ENCODE peak calls at places on chromosomes 13 and 19, in six cellular contexts. Q is activated T-helper 1 cell treated with Interleukin-2 at 50 U/mL for 16 hours, U is germinal center, X is sigmoid colon, N is WTC11, W is ascending aorta. R is an unnamed sample.

GRCh38 chr19:3880471-3881271 is at the start of gene ATCAY:
- DNase-seq in Q (no peak), U (no peak), X (no peak), N (peak), W (no peak), R (no peak)

GRCh38 chr13:84651288-84651687 is 769.0 kb upstream of the SLITRK1 start:
- DNase-seq in Q (no peak), U (no peak), X (no peak), N (no peak), W (no peak), R (peak)

GRCh38 chr13:73326215-73326558 is 267.4 kb downstream of the KLF5 start:
- DNase-seq in Q (no peak), U (no peak), X (no peak), N (no peak), W (no peak), R (no peak)

GRCh38 chr19:7242601-7243258 is 51.5 kb downstream of the INSR start:
- DNase-seq in Q (no peak), U (peak), X (no peak), N (no peak), W (peak), R (peak)

GRCh38 chr13:53254495-53254894 is 225.9 kb downstream of the OLFM4 start:
- DNase-seq in Q (no peak), U (no peak), X (no peak), N (no peak), W (no peak), R (no peak)

GRCh38 chr13:41017744-41018582 is 1.2 kb downstream of the ELF1 start:
- DNase-seq in Q (no peak), U (no peak), X (no peak), N (no peak), W (no peak), R (no peak)

GRCh38 chr13:79880820-79881219 is 399.9 kb downstream of the NDFIP2 start:
- DNase-seq in Q (no peak), U (no peak), X (no peak), N (no peak), W (no peak), R (no peak)

GRCh38 chr13:20127563-20128458 is 33.0 kb downstream of the GJA3 start:
- DNase-seq in Q (peak), U (peak), X (peak), N (peak), W (peak), R (peak)

GRCh38 chr13:110187501-110188161 is 119.3 kb downstream of the COL4A1 start:
- DNase-seq in Q (no peak), U (no peak), X (peak), N (no peak), W (no peak), R (peak)

GRCh38 chr19:1000095-1000494 is at the start of gene GRIN3B:
- DNase-seq in Q (peak), U (peak), X (no peak), N (peak), W (no peak), R (peak)

GRCh38 chr19:18776288-18776594 is 14.9 kb downstream of the COMP start:
- DNase-seq in Q (no peak), U (no peak), X (no peak), N (no peak), W (no peak), R (peak)

GRCh38 chr13:110771194-110771593 is 57.7 kb downstream of the ING1 start:
- DNase-seq in Q (no peak), U (no peak), X (no peak), N (no peak), W (no peak), R (no peak)

GRCh38 chr13:30847697-30848307 is 58.3 kb upstream of the MEDAG start:
- DNase-seq in Q (no peak), U (no peak), X (no peak), N (no peak), W (peak), R (peak)

GRCh38 chr19:40685563-40685962 is 4.9 kb downstream of the NUMBL start:
- DNase-seq in Q (no peak), U (no peak), X (no peak), N (no peak), W (no peak), R (no peak)

GRCh38 chr13:20428666-20429644 is 96.7 kb downstream of the CRYL1 start:
- DNase-seq in Q (no peak), U (no peak), X (no peak), N (no peak), W (no peak), R (peak)

GRCh38 chr13:89660752-89661151 is 1686.7 kb upstream of the MIR17HG start:
- DNase-seq in Q (no peak), U (no peak), X (no peak), N (no peak), W (no peak), R (no peak)

GRCh38 chr19:2426661-2427322 is 594 bp downstream of the TIMM13 start:
- DNase-seq in Q (peak), U (peak), X (peak), N (peak), W (no peak), R (peak)

GRCh38 chr19:10220695-10221094 is 10.4 kb downstream of the S1PR2 start:
- DNase-seq in Q (no peak), U (no peak), X (no peak), N (no peak), W (no peak), R (no peak)

GRCh38 chr13:51364404-51365008 is 25.0 kb downstream of the SERPINE3 start:
- DNase-seq in Q (no peak), U (no peak), X (no peak), N (no peak), W (no peak), R (peak)

GRCh38 chr19:3369337-3370213 is 3.2 kb downstream of the NFIC start:
- DNase-seq in Q (no peak), U (no peak), X (peak), N (no peak), W (peak), R (peak)

GRCh38 chr13:83449666-83450395 is 432.4 kb downstream of the SLITRK1 start:
- DNase-seq in Q (no peak), U (no peak), X (no peak), N (no peak), W (no peak), R (peak)

GRCh38 chr19:17001603-17002183 is 24.9 kb downstream of the CPAMD8 start:
- DNase-seq in Q (peak), U (no peak), X (no peak), N (no peak), W (no peak), R (no peak)

GRCh38 chr19:38500450-38500849 is 67.0 kb downstream of the RYR1 start:
- DNase-seq in Q (no peak), U (no peak), X (no peak), N (no peak), W (no peak), R (no peak)

GRCh38 chr13:97372929-97373328 is 61.0 kb upstream of the RAP2A start:
- DNase-seq in Q (no peak), U (no peak), X (no peak), N (no peak), W (no peak), R (no peak)

GRCh38 chr19:52410276-52410675 is 12.6 kb downstream of the ZNF528 start:
- DNase-seq in Q (no peak), U (no peak), X (no peak), N (no peak), W (no peak), R (no peak)

GRCh38 chr19:5127710-5128109 is 158.8 kb downstream of the KDM4B start:
- DNase-seq in Q (no peak), U (peak), X (no peak), N (no peak), W (no peak), R (no peak)

GRCh38 chr13:63287926-63288325 is 1872.3 kb upstream of the PCDH20 start:
- DNase-seq in Q (no peak), U (no peak), X (no peak), N (no peak), W (no peak), R (no peak)

GRCh38 chr13:108834193-108834592 is 204.8 kb downstream of the MYO16 start:
- DNase-seq in Q (no peak), U (no peak), X (no peak), N (no peak), W (no peak), R (no peak)

GRCh38 chr19:33377586-33378475 is 4.3 kb downstream of the CEBPG start:
- DNase-seq in Q (no peak), U (no peak), X (peak), N (no peak), W (no peak), R (no peak)

GRCh38 chr13:28338202-28338601 is 156.7 kb downstream of the FLT1 start:
- DNase-seq in Q (no peak), U (no peak), X (no peak), N (no peak), W (no peak), R (no peak)

GRCh38 chr19:10565028-10565566 is 713 bp downstream of the KRI1 start:
- DNase-seq in Q (no peak), U (peak), X (peak), N (peak), W (peak), R (peak)

GRCh38 chr19:17779281-17779930 is 15.5 kb upstream of the B3GNT3 start:
- DNase-seq in Q (no peak), U (no peak), X (no peak), N (peak), W (no peak), R (peak)

GRCh38 chr13:19179916-19180315 is 1.7 kb downstream of the TUBA3C start:
- DNase-seq in Q (no peak), U (no peak), X (no peak), N (no peak), W (no peak), R (no peak)

GRCh38 chr13:109718726-109719125 is 67.7 kb downstream of the IRS2 start:
- DNase-seq in Q (no peak), U (no peak), X (no peak), N (no peak), W (no peak), R (no peak)

GRCh38 chr19:15374796-15375440 is 4.7 kb downstream of the AKAP8 start:
- DNase-seq in Q (no peak), U (no peak), X (no peak), N (no peak), W (peak), R (no peak)

R was measured in HCEC 1CT.